ENCODE peak calls at places on chromosomes 16 and 17, in four cellular contexts. W, T, I and C are unnamed samples.

GRCh38 chr16:17211797-17212196 is 259.0 kb downstream of the XYLT1 start:
- DNase-seq in W (no peak), T (peak), I (peak), C (peak)

GRCh38 chr17:10127819-10128375 is 70.5 kb downstream of the GAS7 start:
- DNase-seq in W (no peak), T (no peak), I (no peak), C (no peak)

GRCh38 chr16:81610144-81610842 is 165.7 kb downstream of the CMIP start:
- DNase-seq in W (no peak), T (no peak), I (no peak), C (no peak)

GRCh38 chr16:31194898-31195297 is 7.7 kb downstream of the PYCARD start:
- DNase-seq in W (no peak), T (no peak), I (no peak), C (no peak)

GRCh38 chr17:29760279-29760721 is 137.6 kb upstream of the CORO6 start:
- DNase-seq in W (peak), T (no peak), I (no peak), C (no peak)

GRCh38 chr17:78844301-78845005 is 3.8 kb upstream of the USP36 start:
- DNase-seq in W (no peak), T (no peak), I (no peak), C (no peak)

GRCh38 chr16:62644030-62644812 is 608.0 kb upstream of the CDH8 start:
- DNase-seq in W (no peak), T (no peak), I (no peak), C (no peak)

GRCh38 chr16:11493531-11493929 is 93.2 kb downstream of the LITAF start:
- DNase-seq in W (no peak), T (peak), I (no peak), C (peak)

GRCh38 chr17:27218719-27219488 is 75.0 kb upstream of the WSB1 start:
- DNase-seq in W (peak), T (no peak), I (no peak), C (no peak)

GRCh38 chr17:9200699-9201359 is 179.5 kb downstream of the NTN1 start:
- DNase-seq in W (peak), T (no peak), I (no peak), C (no peak)

GRCh38 chr16:47317465-47318240 is 143.2 kb downstream of the ITFG1 start:
- DNase-seq in W (no peak), T (no peak), I (no peak), C (no peak)

GRCh38 chr17:841313-841712 is 59.2 kb downstream of the MRM3 start:
- DNase-seq in W (no peak), T (no peak), I (no peak), C (no peak)

GRCh38 chr16:79826732-79827514 is 226.4 kb upstream of the MAF start:
- DNase-seq in W (no peak), T (no peak), I (no peak), C (no peak)

GRCh38 chr16:67129422-67129821 is 19.7 kb downstream of the PHAF1 start:
- DNase-seq in W (no peak), T (no peak), I (no peak), C (no peak)

GRCh38 chr17:1972429-1973160 is 52.5 kb downstream of the RTN4RL1 start:
- DNase-seq in W (no peak), T (no peak), I (no peak), C (peak)

GRCh38 chr17:72955391-72956140 is 136.9 kb downstream of the SLC39A11 start:
- DNase-seq in W (no peak), T (no peak), I (no peak), C (no peak)

GRCh38 chr16:75702247-75702646 is 986 bp upstream of the DUXB start:
- DNase-seq in W (no peak), T (peak), I (peak), C (no peak)

GRCh38 chr16:81899601-81900000 is 111.7 kb downstream of the SDR42E1 start:
- DNase-seq in W (no peak), T (no peak), I (no peak), C (no peak)

GRCh38 chr16:58801838-58802237 is 67.7 kb upstream of the GOT2 start:
- DNase-seq in W (no peak), T (no peak), I (no peak), C (no peak)

GRCh38 chr17:38451030-38451839 is 23.0 kb downstream of the ARHGAP23 start:
- DNase-seq in W (no peak), T (no peak), I (peak), C (no peak)

GRCh38 chr17:66446419-66446818 is 144.0 kb downstream of the PRKCA start:
- DNase-seq in W (no peak), T (no peak), I (no peak), C (no peak)

GRCh38 chr16:77596243-77596642 is 126.1 kb upstream of the NUDT7 start:
- DNase-seq in W (no peak), T (no peak), I (no peak), C (no peak)

GRCh38 chr16:77689971-77690370 is 32.3 kb upstream of the NUDT7 start:
- DNase-seq in W (no peak), T (no peak), I (no peak), C (no peak)

GRCh38 chr17:2030779-2031163 is 818 bp downstream of the DPH1 start:
- DNase-seq in W (no peak), T (no peak), I (no peak), C (no peak)

GRCh38 chr16:16052916-16053315 is 103.5 kb downstream of the ABCC1 start:
- DNase-seq in W (no peak), T (no peak), I (no peak), C (no peak)

GRCh38 chr17:1324201-1324750 is 44.8 kb downstream of the TRARG1 start:
- DNase-seq in W (no peak), T (peak), I (no peak), C (no peak)

GRCh38 chr16:85853641-85854545 is 45.1 kb upstream of the IRF8 start:
- DNase-seq in W (no peak), T (no peak), I (no peak), C (no peak)

GRCh38 chr17:39671651-39672521 is 3.6 kb downstream of the PNMT start:
- DNase-seq in W (no peak), T (peak), I (peak), C (no peak)

GRCh38 chr16:81466351-81466960 is 21.8 kb downstream of the CMIP start:
- DNase-seq in W (no peak), T (no peak), I (no peak), C (no peak)

GRCh38 chr17:50064253-50064991 is 8.5 kb downstream of the ITGA3 start:
- DNase-seq in W (no peak), T (peak), I (no peak), C (no peak)

GRCh38 chr17:31431795-31432658 is 40.6 kb downstream of the RAB11FIP4 start:
- DNase-seq in W (no peak), T (no peak), I (peak), C (no peak)

GRCh38 chr17:78747479-78747878 is 34.6 kb downstream of the CYTH1 start:
- DNase-seq in W (no peak), T (no peak), I (no peak), C (no peak)

GRCh38 chr17:34757106-34757505 is 177.7 kb downstream of the TMEM132E start:
- DNase-seq in W (no peak), T (no peak), I (no peak), C (no peak)

GRCh38 chr17:34725008-34725407 is 145.6 kb downstream of the TMEM132E start:
- DNase-seq in W (no peak), T (no peak), I (no peak), C (no peak)

GRCh38 chr16:88312732-88313131 is 70.0 kb upstream of the ZNF469 start:
- DNase-seq in W (no peak), T (no peak), I (peak), C (no peak)

GRCh38 chr16:65783709-65784474 is 582.6 kb upstream of the CDH5 start:
- DNase-seq in W (no peak), T (no peak), I (no peak), C (no peak)

GRCh38 chr17:51745993-51746392 is 412.5 kb downstream of the CA10 start:
- DNase-seq in W (no peak), T (no peak), I (no peak), C (no peak)

DNA sequence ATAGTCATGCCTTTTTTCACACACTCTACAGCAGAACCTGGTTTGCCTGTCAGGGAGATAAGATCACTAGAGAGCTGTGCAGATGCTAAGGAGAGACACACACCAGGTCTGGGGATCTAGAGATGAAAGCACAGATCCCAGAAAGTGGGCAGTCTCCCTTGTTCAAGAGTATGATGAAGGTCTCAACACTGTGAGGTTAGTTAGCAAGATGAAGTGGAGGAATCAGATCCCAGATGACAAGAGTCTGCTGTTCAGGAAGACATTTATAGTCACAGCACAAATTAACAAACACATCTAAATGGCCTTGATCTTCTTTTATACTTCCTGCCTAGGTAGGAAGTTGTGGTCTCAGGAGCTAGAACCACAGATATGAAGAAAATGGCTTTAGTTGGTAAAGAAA is 23.4 kb upstream of the SKAP1 start:
- DNase-seq in W (no peak), T (no peak), I (no peak), C (no peak)
- TF ChIP-seq FOXM1 in W (no peak), T (no peak), I (no peak), C (no peak)

GRCh38 chr16:19375561-19376158 is 42.0 kb upstream of the TMC5 start:
- DNase-seq in W (peak), T (peak), I (peak), C (peak)
- TF ChIP-seq SP1 in W (no peak), T (no peak), I (no peak), C (no peak)

GRCh38 chr16:14014284-14014625 is 56.9 kb upstream of the MRTFB start:
- DNase-seq in W (no peak), T (no peak), I (no peak), C (no peak)

GRCh38 chr16:14013571-14014283 is 57.4 kb upstream of the MRTFB start:
- DNase-seq in W (no peak), T (no peak), I (peak), C (peak)

GRCh38 chr16:14015017-14015416 is 56.1 kb upstream of the MRTFB start:
- DNase-seq in W (no peak), T (no peak), I (no peak), C (no peak)

GRCh38 chr16:14011846-14012245 is 59.3 kb upstream of the MRTFB start:
- DNase-seq in W (no peak), T (no peak), I (no peak), C (no peak)

GRCh38 chr16:14013145-14013570 is 58.0 kb upstream of the MRTFB start:
- DNase-seq in W (no peak), T (no peak), I (no peak), C (no peak)
- TF ChIP-seq FOXM1 in W (no peak), T (no peak), I (no peak), C (no peak)

DNA sequence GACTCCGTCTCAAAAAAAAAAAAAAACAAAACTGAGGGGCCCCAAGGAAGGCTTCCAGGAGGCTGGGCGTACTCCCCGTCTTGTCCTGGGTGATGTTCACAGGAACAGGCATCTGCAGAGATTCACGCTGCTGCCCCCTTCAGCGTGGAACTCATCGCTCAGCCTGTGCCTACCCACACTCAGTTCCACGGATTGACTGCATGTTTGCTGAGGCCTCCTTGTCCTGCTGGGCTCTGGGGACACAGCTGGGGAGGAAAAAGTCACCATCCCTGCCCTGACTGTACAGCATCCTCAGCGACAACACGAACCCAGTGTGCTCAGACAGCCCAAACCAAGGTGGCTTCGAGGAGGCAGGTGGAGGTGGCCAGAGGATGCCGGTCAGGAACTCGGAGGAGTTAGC is 12.9 kb upstream of the OSGIN1 start:
- DNase-seq in W (no peak), T (no peak), I (no peak), C (no peak)
- TF ChIP-seq SP1 in W (no peak), T (no peak), I (no peak), C (no peak)

DNA sequence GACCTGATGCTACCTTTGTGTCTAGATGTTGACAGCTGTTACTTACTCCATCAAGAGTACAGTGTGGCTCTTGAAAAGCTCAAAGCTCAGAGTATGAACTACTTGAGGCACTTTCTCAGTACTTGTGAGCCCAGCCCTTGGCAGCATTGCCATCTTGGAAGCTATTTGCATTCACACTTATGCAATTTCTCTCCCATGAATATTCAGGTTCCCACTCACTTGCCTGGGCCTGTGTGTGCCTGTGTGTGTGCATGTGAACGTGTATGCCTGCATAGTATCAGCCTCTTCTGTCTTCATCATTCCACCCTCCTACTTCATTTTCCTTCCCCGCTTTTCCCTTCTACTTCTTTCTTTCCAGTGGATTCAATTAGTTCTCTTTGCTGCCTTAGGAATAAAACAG is 58.7 kb downstream of the HS3ST4 start:
- DNase-seq in W (no peak), T (no peak), I (no peak), C (no peak)
- TF ChIP-seq FOXM1 in W (no peak), T (no peak), I (no peak), C (no peak)

GRCh38 chr17:77491921-77492445 is 351.2 kb downstream of the SEC14L1 start:
- DNase-seq in W (no peak), T (no peak), I (no peak), C (no peak)
- TF ChIP-seq SP1 in W (no peak), T (no peak), I (no peak), C (no peak)

GRCh38 chr16:27127293-27127692 is 60.6 kb downstream of the C16orf82 start:
- DNase-seq in W (no peak), T (no peak), I (no peak), C (no peak)
- TF ChIP-seq FOXM1 in W (no peak), T (no peak), I (no peak), C (no peak)